ENCODE peak calls at places on chromosome 18, in five cellular contexts. X is ovary, N is transverse colon, T is A549, S is stomach. U is an unnamed sample.
A peak's percentile ranks its signal among the peaks of the same experiment; 100 is the strongest.

GRCh38 chr18:33440384-33441043 is at the start of gene CCDC178:
- DNase-seq in X (peak; percentile 65), N (peak; percentile 7), T (no peak), S (peak; percentile 40), U (no peak)

GRCh38 chr18:34697233-34697632 is 12.9 kb upstream of the DTNA start:
- DNase-seq in X (no peak), N (no peak), T (no peak), S (no peak), U (no peak)

GRCh38 chr18:44700652-44701051 is 20.0 kb downstream of the SETBP1 start:
- DNase-seq in X (peak; percentile 52), N (peak; percentile 34), T (no peak), S (peak; percentile 40), U (no peak)

GRCh38 chr18:22632191-22632590 is 214.5 kb upstream of the CTAGE1 start:
- DNase-seq in X (no peak), N (no peak), T (no peak), S (no peak), U (no peak)

GRCh38 chr18:41870817-41871216 is 84.2 kb upstream of the PIK3C3 start:
- DNase-seq in X (no peak), N (no peak), T (no peak), S (no peak), U (no peak)

GRCh38 chr18:80245781-80246655 is 1.3 kb downstream of the PARD6G start:
- DNase-seq in X (peak; percentile 35), N (no peak), T (no peak), S (no peak), U (no peak)

GRCh38 chr18:24860978-24861680 is 400.7 kb downstream of the HRH4 start:
- DNase-seq in X (no peak), N (no peak), T (no peak), S (no peak), U (no peak)

GRCh38 chr18:22302152-22302551 is 115.6 kb downstream of the CTAGE1 start:
- DNase-seq in X (no peak), N (no peak), T (no peak), S (no peak), U (no peak)

GRCh38 chr18:75797046-75797445 is 369.5 kb upstream of the SMIM21 start:
- DNase-seq in X (no peak), N (no peak), T (no peak), S (no peak), U (no peak)

GRCh38 chr18:55477537-55478300 is 110.3 kb downstream of the TCF4 start:
- DNase-seq in X (no peak), N (no peak), T (no peak), S (no peak), U (peak; percentile 27)

GRCh38 chr18:45528712-45529336 is 86.5 kb upstream of the SLC14A2 start:
- DNase-seq in X (no peak), N (no peak), T (no peak), S (no peak), U (no peak)

GRCh38 chr18:21799706-21800105 is 59.1 kb downstream of the MIB1 start:
- DNase-seq in X (no peak), N (no peak), T (no peak), S (no peak), U (no peak)

GRCh38 chr18:23721711-23722479 is 32.6 kb downstream of the LAMA3 start:
- DNase-seq in X (no peak), N (no peak), T (peak; percentile 24), S (no peak), U (no peak)

GRCh38 chr18:22324191-22325131 is 93.3 kb downstream of the CTAGE1 start:
- DNase-seq in X (peak; percentile 58), N (peak; percentile 59), T (no peak), S (peak; percentile 60), U (no peak)

GRCh38 chr18:55588001-55588875 is at the start of gene TCF4:
- DNase-seq in X (peak; percentile 62), N (peak; percentile 30), T (peak; percentile 33), S (peak; percentile 28), U (peak; percentile 24)

DNA sequence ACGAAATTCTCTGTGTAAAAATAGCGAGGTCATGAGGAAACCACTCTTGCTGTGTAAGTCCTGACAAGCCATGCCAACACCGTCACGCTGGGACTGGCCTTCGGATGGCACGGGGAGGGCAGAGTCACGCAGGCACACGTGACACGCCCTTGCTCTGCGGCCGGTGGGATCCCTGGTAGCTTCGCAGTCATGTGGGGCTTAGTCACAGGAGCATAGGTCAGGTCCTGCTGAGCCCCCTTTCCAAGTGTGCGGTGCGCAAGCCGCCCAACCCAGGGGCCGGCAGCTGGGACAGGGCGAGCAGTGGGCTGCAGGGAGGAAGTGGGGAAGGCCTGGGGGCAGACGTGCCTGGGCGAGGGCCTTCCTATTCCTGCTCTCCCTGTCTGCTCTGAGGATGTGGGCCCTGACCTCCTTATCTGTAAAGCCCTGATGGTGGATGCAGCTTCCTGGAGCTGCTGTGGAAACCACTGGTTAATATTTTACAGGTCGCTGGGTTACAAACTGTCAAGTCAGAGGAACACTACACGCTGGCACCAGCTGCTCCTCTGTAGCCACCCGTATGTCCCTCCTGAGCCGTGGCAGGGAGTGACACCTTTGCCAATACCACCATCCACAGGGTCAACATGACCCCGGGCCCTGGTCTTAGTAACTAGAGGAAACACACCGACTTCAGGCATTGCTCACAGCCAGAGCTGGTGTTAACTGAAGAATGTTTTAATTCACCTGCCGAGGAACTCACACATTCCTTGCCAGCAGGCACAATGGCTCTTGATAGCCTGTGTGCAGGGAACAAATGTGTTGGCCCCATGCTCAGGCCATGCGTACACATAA is 17.8 kb downstream of the MBP start:
- DNase-seq in X (peak; percentile 80), N (peak; percentile 83), T (peak; percentile 96), S (peak; percentile 86), U (peak; percentile 82)
- TF ChIP-seq EP300 in X (peak; percentile 61), N (peak; percentile 75), T (peak; percentile 51), S (no peak), U (peak; percentile 95)

DNA sequence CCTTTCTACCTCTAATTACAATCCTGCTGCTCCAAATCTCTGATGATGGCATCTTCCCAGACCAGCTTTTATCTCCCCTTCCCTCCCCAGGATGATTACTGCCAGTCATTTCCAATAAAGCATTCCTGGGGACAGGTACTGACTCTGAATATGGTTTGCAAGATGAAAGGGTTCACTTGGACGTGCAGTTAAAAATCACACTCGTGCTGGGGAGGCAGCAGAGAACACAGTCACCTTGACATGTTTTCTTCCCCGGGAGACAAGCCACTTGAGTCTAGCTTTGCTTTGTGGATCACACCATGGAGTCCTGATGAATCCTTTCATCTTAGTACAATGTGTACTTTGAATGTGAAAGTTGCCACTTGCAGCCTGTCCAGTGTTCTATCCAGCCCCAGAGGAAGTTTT is 175.0 kb downstream of the ALPK2 start:
- DNase-seq in X (no peak), N (no peak), T (no peak), S (no peak), U (no peak)
- TF ChIP-seq EP300 in X (no peak), N (no peak), T (no peak), S (no peak), U (no peak)

GRCh38 chr18:60775978-60776377 is 403.4 kb upstream of the MC4R start:
- DNase-seq in X (no peak), N (no peak), T (no peak), S (no peak), U (no peak)
- TF ChIP-seq EP300 in X (no peak), N (no peak), T (no peak), S (no peak), U (no peak)

DNA sequence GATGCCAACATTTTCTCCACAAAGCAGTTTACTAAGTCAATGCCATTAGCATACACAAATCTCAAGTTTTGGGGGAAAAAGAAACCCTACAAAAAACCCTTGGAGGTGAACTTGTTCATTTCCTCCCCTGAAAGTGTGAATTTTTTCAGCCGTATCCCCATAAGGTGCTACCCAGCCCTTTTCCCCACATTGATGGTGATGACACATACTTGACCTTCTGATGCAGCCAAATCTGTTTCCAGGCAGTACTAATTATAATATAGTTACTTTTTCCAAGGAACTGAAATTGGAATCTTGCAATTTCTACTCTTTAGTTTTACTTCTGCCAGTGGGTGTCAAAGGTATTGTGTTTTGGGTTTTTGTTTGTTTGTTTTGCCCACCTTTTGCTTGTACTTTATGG is 474.5 kb downstream of the TGIF1 start:
- DNase-seq in X (no peak), N (no peak), T (no peak), S (no peak), U (no peak)
- TF ChIP-seq EP300 in X (no peak), N (no peak), T (no peak), S (no peak), U (no peak)

GRCh38 chr18:77056399-77057015 is 76.1 kb downstream of the MBP start:
- DNase-seq in X (no peak), N (no peak), T (no peak), S (no peak), U (no peak)

GRCh38 chr18:77055429-77056310 is 76.9 kb downstream of the MBP start:
- DNase-seq in X (no peak), N (no peak), T (no peak), S (peak; percentile 43), U (no peak)

GRCh38 chr18:77053616-77054287 is 78.8 kb downstream of the MBP start:
- DNase-seq in X (no peak), N (no peak), T (no peak), S (no peak), U (no peak)

GRCh38 chr18:77054288-77054605 is 78.3 kb downstream of the MBP start:
- DNase-seq in X (no peak), N (no peak), T (no peak), S (no peak), U (no peak)

GRCh38 chr18:77054606-77055428 is 77.8 kb downstream of the MBP start:
- DNase-seq in X (peak; percentile 83), N (peak; percentile 82), T (peak; percentile 82), S (peak; percentile 82), U (peak; percentile 73)
- TF ChIP-seq EP300 in X (no peak), N (no peak), T (no peak), S (no peak), U (peak; percentile 87)

DNA sequence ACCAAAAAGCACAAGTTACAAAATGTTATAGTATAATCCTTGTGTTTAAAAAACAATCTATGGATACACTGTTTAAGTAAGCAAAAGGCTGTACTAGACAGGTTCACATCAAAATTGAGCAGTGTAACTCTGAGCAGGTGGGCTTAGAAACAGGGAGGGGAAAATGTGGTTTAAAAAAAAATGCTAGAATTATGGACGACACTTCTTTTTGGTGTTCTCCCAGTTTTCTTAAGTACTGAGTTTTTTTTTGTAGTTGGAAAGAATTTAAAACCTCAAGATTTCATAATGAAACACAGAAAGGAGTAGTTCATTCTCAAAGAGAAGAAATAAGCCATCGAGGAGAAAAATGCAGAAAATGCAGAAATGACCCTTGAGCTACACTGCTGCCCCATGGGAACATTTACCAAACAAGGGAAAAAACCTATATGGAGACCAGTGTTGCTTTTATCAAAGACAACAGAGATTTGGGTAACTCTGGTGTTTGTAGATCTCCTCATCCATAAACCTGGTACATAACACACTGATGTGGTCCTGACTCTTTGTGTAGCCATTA is 100.7 kb downstream of the MYO5B start:
- DNase-seq in X (no peak), N (no peak), T (no peak), S (no peak), U (no peak)
- TF ChIP-seq EP300 in X (no peak), N (no peak), T (no peak), S (no peak), U (no peak)

DNA sequence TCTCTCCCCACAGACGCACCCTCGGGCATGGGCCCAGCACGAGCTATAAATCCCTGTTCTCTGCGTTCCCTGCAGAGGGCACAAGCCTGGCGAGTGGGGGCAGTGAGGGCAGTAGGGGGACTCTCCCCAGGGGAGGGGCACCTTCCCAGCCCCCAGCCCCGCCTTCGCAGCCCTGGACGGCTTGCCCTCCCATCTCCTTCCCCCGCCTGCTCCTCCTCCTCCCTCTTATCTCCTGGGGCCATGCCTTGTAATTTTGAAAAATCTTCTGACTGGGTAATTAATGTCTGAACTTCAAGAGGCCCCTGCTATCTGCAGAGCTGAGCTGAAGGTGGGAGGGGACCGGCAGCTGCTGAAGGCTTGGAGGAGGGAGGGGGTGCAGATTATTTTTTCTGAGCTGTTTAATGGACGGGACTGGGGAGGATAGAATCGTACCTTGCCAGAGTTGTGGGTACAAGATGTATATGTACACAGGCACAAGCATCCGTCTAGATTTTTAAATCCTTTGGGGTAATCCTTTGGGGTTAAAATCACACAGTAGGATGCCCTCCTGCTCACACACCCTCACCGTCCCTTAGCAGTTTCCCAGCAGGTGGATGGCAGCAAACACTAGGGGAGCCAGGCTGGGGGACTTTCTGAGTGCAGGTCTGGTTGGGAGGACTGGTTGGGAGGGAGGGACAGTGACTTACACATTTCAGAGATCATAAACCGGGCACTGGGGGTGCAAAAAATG is 121.9 kb downstream of the SMAD7 start:
- DNase-seq in X (no peak), N (no peak), T (no peak), S (peak; percentile 14), U (no peak)
- TF ChIP-seq EP300 in X (no peak), N (no peak), T (no peak), S (no peak), U (no peak)